ENCODE peak calls at places on chromosomes 16 and 17, in eight cellular contexts. U, F, Y, N, P, L, Z and J are unnamed samples. For H3K27me3, the result is how much of the 10 kb centered on the place peaks cover.

GRCh38 chr16:555528-556478 is 4.4 kb upstream of the PRR35 start:
- DNase-seq in U (no peak), F (no peak), Y (no peak), N (no peak), P (peak), L (no peak), Z (no peak), J (no peak)

GRCh38 chr17:21283482-21284318 is 811 bp upstream of the MAP2K3 start:
- DNase-seq in U (no peak), F (no peak), Y (no peak), N (no peak), P (no peak), L (no peak), Z (peak), J (no peak)

GRCh38 chr17:66715745-66716156 is 119.2 kb upstream of the CACNG5 start:
- DNase-seq in U (no peak), F (no peak), Y (peak), N (no peak), P (peak), L (no peak), Z (peak), J (peak)

GRCh38 chr17:21467739-21468490 is 91.8 kb downstream of the KCNJ12 start:
- DNase-seq in U (no peak), F (no peak), Y (no peak), N (no peak), P (no peak), L (no peak), Z (no peak), J (no peak)

GRCh38 chr16:59067207-59067606 is 333.1 kb upstream of the GOT2 start:
- DNase-seq in U (no peak), F (no peak), Y (peak), N (no peak), P (no peak), L (no peak), Z (no peak), J (no peak)

GRCh38 chr16:54285414-54286066 is 1.0 kb downstream of the IRX3 start:
- DNase-seq in U (no peak), F (peak), Y (no peak), N (peak), P (no peak), L (no peak), Z (peak), J (peak)

GRCh38 chr17:40542562-40543411 is 22.5 kb downstream of the CCR7 start:
- DNase-seq in U (no peak), F (peak), Y (peak), N (peak), P (no peak), L (no peak), Z (no peak), J (no peak)

GRCh38 chr16:49274936-49275730 is 6.5 kb downstream of the CBLN1 start:
- DNase-seq in U (no peak), F (no peak), Y (no peak), N (no peak), P (peak), L (no peak), Z (peak), J (no peak)

GRCh38 chr16:29876578-29877249 is 13.7 kb upstream of the CDIPT start:
- DNase-seq in U (peak), F (no peak), Y (no peak), N (no peak), P (peak), L (peak), Z (peak), J (no peak)
- H3K27me3 ChIP-seq in U (under half), F (under half), Y (under half), N (half or more), P (under half), L (under half), Z (under half), J (under half)

DNA sequence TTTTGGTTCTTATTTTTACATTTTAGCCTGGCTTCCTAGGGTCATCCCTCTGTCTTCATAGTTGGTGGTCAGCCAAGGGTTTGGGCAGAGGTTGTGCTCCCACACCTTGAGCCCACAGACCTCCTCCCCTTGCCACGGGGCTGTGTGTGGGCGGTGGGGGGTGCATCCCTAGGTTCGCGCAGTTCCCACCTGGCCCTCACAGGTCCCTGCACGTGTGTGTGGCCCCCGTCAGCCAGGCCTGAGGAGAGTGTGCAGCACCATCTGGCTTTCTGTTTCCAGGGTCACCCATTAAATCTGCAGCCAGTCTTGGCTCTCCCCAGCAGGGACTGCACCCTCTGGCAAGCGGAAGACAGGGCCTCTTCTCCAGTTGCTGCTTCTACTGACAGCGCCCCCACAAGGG is 13.6 kb upstream of the OGFOD3 start:
- DNase-seq in U (no peak), F (no peak), Y (no peak), N (no peak), P (no peak), L (no peak), Z (no peak), J (no peak)
- H3K27ac ChIP-seq in U (no peak), F (no peak), Y (no peak), N (no peak), P (no peak), L (no peak), Z (no peak), J (no peak)

DNA sequence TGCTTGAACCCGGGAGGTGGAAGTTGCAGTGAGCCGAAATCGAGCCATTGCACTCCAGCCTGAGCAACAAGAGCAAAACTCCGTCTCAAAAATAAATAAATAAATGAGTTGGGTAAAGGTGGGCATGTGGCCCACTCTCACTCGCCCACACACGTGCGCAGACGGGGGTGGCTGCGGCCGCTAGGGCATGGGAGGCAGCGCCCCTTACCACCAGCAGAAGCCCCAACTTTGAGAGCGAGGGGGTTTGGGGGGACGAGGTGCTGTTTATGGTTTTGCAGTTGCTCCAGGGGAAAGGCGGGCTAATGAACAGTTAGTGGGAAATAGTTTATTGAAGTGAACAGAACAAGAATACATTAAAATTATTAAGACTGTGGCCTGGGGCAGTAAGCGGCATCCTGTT is 14.9 kb upstream of the RBFOX3 start:
- DNase-seq in U (no peak), F (peak), Y (no peak), N (peak), P (peak), L (no peak), Z (no peak), J (no peak)
- H3K27me3 ChIP-seq in U (under half), F (under half), Y (under half), N (half or more), P (under half), L (under half), Z (under half), J (under half)

DNA sequence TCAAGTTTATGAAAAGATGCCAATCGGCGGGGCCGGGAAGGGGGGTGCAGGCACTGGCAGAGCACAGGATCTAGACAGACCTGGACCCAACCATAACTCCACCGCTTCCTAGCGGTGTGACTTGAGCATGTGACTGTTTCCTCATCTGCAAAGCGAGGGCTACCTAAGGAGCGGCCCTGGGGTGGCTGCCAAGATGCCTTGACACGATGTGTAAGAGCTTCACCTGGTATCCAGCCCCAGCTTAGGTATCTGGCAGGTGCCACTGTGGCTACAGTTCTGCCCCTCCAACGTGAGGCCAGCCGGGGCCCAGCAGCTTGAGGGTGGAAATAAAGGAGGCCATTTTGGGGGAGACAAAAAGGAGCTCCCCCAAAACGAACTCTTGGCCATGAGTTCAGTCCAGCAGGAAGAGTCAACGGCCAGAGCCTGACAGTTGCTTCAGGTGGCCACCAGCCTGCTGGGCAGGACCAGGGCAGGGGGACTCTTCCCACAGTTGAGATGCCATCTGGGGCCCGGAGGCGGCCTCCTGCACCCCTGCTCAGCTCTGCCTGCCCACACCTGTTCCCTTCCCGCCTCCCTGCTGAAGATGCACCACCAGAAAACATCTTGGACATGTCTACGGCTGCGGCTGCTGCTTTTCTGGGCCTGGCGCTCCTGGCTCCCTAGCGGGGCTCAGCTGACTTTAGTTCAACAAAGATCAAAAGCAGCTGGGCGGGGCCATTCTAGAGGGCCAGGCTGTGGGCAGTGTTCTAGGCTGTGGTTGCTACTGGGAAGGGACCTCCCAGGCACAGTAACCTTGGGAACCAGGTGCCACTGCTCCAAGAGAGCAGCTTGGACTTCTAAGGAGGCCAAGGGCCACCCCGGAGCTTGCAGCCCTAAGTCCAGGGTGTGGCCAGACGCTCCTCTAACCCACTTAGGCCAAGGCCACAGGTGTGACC is 3.4 kb upstream of the MTSS2 start:
- DNase-seq in U (no peak), F (peak), Y (no peak), N (peak), P (no peak), L (no peak), Z (no peak), J (peak)
- H3K27ac ChIP-seq in U (no peak), F (peak), Y (no peak), N (peak), P (peak), L (no peak), Z (no peak), J (no peak)

GRCh38 chr16:86806181-86806837 is 228.0 kb downstream of the FOXL1 start:
- DNase-seq in U (no peak), F (no peak), Y (no peak), N (no peak), P (no peak), L (no peak), Z (no peak), J (no peak)
- H3K27me3 ChIP-seq in U (under half), F (half or more), Y (under half), N (half or more), P (half or more), L (under half), Z (under half), J (under half)

DNA sequence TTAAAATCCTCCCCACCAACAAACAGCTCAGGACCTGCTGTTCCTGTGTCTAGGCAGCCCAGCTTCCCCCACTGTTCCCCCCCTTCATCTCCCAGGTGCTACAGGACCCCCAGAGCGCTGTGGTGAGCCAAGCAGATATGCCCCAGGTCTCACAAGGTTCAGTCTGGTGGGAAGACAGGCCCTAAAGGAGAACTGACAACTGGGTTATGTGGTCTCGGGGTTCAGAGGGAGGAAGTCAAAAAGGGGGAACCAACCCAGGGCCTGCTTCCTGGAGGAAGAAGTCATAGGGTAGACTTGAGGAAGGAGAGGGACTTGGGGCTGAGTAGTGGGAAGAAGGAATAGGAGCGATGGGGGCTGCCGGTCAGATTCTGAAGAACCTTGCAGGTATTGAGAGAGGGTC is 2.6 kb downstream of the RIPOR1 start:
- DNase-seq in U (no peak), F (no peak), Y (no peak), N (no peak), P (no peak), L (no peak), Z (no peak), J (no peak)
- H3K27ac ChIP-seq in U (no peak), F (peak), Y (no peak), N (peak), P (peak), L (peak), Z (no peak), J (no peak)

GRCh38 chr16:85380002-85380395 is 233.1 kb upstream of the GSE1 start:
- DNase-seq in U (no peak), F (no peak), Y (no peak), N (no peak), P (no peak), L (no peak), Z (no peak), J (no peak)

GRCh38 chr16:85376292-85377095 is 236.6 kb upstream of the GSE1 start:
- DNase-seq in U (no peak), F (no peak), Y (no peak), N (peak), P (peak), L (no peak), Z (no peak), J (no peak)

GRCh38 chr16:85377388-85378144 is 235.6 kb upstream of the GSE1 start:
- DNase-seq in U (no peak), F (no peak), Y (no peak), N (no peak), P (no peak), L (no peak), Z (no peak), J (no peak)

GRCh38 chr16:85379041-85380001 is 233.8 kb upstream of the GSE1 start:
- DNase-seq in U (no peak), F (no peak), Y (no peak), N (no peak), P (no peak), L (no peak), Z (no peak), J (no peak)

DNA sequence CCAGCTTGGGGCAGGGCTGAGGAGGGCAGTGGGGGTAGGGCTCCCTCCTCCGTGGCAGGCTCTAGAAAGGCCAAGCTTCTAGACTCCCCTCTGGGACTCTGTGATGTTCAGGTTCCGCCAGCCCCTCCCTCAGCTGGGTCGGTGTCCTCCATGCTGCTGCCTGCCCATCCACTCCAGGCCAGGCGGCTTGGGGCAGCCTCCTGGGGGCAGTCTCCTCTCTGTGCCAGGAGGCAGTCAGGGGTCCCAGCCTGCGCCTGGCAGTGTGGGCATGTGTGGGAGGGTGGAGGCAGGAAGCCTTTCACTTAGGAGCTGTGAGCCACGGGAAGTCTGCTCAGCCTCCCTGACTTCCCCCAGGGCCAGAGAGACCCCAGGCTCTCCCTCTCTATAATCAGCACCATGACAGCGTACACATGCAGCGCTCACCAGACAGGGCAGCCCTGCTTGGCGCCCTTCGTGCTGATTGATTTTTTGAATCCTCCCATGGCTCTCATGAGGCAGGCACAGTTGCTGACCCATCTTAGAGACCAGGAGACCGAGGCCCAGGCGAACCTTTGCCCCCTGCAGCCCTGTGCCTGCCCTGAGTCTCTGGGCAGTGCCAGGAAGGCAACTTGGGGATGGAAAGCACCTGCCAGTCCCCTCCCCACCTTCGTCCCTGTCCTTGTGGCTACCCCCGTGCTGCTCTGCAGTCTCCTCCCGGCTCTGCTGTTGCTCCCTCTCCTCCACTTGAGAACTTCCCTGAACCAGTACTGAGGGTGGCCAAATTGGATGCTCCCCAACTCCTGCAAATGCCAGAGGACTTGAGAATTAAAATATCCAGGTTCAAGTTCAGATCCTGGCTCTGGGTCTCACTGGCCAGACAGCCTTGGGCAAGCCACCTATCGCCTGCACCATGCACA is 234.7 kb upstream of the GSE1 start:
- DNase-seq in U (no peak), F (no peak), Y (no peak), N (no peak), P (no peak), L (no peak), Z (no peak), J (no peak)
- H3K27me3 ChIP-seq in U (under half), F (under half), Y (under half), N (under half), P (under half), L (under half), Z (under half), J (under half)

GRCh38 chr17:15648384-15648783 is 28.9 kb upstream of the FBXW10B start:
- DNase-seq in U (no peak), F (no peak), Y (no peak), N (no peak), P (no peak), L (no peak), Z (no peak), J (no peak)
- H3K27ac ChIP-seq in U (peak), F (no peak), Y (no peak), N (peak), P (no peak), L (no peak), Z (no peak), J (no peak)

GRCh38 chr17:29383687-29384086 is 6.5 kb upstream of the TAOK1 start:
- DNase-seq in U (no peak), F (no peak), Y (no peak), N (no peak), P (no peak), L (no peak), Z (no peak), J (no peak)
- H3K27me3 ChIP-seq in U (under half), F (under half), Y (under half), N (under half), P (under half), L (under half), Z (under half), J (under half)